ENCODE peak calls at places on chromosomes 12 and 14, in four cellular contexts. One of them, this sample, is unnamed.

GRCh38 chr14:70087380-70087697 is 101.4 kb downstream of the SLC8A3 start:
- DNase-seq in prostate gland: no peak
- DNase-seq in NCI-H748 treated with DMSO at 0.1 percent for 48 hours: no peak
- DNase-seq in stimulated activated naive CD4-positive, alpha-beta T cell treated with Interleukin-2 at 50 U/mL for 16 hours: no peak
- DNase-seq in this sample: no peak

GRCh38 chr12:117277875-117278274 is 83.6 kb downstream of the NOS1 start:
- DNase-seq in prostate gland: no peak
- DNase-seq in NCI-H748 treated with DMSO at 0.1 percent for 48 hours: no peak
- DNase-seq in stimulated activated naive CD4-positive, alpha-beta T cell treated with Interleukin-2 at 50 U/mL for 16 hours: no peak
- DNase-seq in this sample: no peak

GRCh38 chr12:111259231-111259630 is 109.7 kb downstream of the PHETA1 start:
- DNase-seq in prostate gland: no peak
- DNase-seq in NCI-H748 treated with DMSO at 0.1 percent for 48 hours: no peak
- DNase-seq in stimulated activated naive CD4-positive, alpha-beta T cell treated with Interleukin-2 at 50 U/mL for 16 hours: no peak
- DNase-seq in this sample: no peak

GRCh38 chr12:12723147-12723680 is 6.0 kb downstream of the CDKN1B start:
- DNase-seq in prostate gland: no peak
- DNase-seq in NCI-H748 treated with DMSO at 0.1 percent for 48 hours: no peak
- DNase-seq in stimulated activated naive CD4-positive, alpha-beta T cell treated with Interleukin-2 at 50 U/mL for 16 hours: no peak
- DNase-seq in this sample: peak

GRCh38 chr12:26668847-26669246 is 164.1 kb downstream of the ITPR2 start:
- DNase-seq in prostate gland: no peak
- DNase-seq in NCI-H748 treated with DMSO at 0.1 percent for 48 hours: no peak
- DNase-seq in stimulated activated naive CD4-positive, alpha-beta T cell treated with Interleukin-2 at 50 U/mL for 16 hours: no peak
- DNase-seq in this sample: no peak

GRCh38 chr14:88198441-88198840 is 124.6 kb downstream of the KCNK10 start:
- DNase-seq in prostate gland: no peak
- DNase-seq in NCI-H748 treated with DMSO at 0.1 percent for 48 hours: peak
- DNase-seq in stimulated activated naive CD4-positive, alpha-beta T cell treated with Interleukin-2 at 50 U/mL for 16 hours: no peak
- DNase-seq in this sample: peak

GRCh38 chr12:71252473-71252872 is 94.7 kb upstream of the TSPAN8 start:
- DNase-seq in prostate gland: no peak
- DNase-seq in NCI-H748 treated with DMSO at 0.1 percent for 48 hours: no peak
- DNase-seq in stimulated activated naive CD4-positive, alpha-beta T cell treated with Interleukin-2 at 50 U/mL for 16 hours: no peak
- DNase-seq in this sample: no peak

GRCh38 chr14:77203611-77204456 is 22.2 kb downstream of the TMEM63C start:
- DNase-seq in prostate gland: no peak
- DNase-seq in NCI-H748 treated with DMSO at 0.1 percent for 48 hours: peak
- DNase-seq in stimulated activated naive CD4-positive, alpha-beta T cell treated with Interleukin-2 at 50 U/mL for 16 hours: no peak
- DNase-seq in this sample: peak

GRCh38 chr12:116718578-116719454 is 19.1 kb downstream of the SPRING1 start:
- DNase-seq in prostate gland: no peak
- DNase-seq in NCI-H748 treated with DMSO at 0.1 percent for 48 hours: no peak
- DNase-seq in stimulated activated naive CD4-positive, alpha-beta T cell treated with Interleukin-2 at 50 U/mL for 16 hours: no peak
- DNase-seq in this sample: peak